ENCODE peak calls at places on chromosomes 6 and 20, in four cellular contexts. One of them, this sample, is unnamed.

GRCh38 chr6:19694697-19695096 is 142.5 kb upstream of the ID4 start:
- DNase-seq in K562: no peak
- DNase-seq in WTC11: no peak
- DNase-seq in HepG2: no peak
- DNase-seq in this sample: no peak

GRCh38 chr6:26502169-26502568 is 2.1 kb downstream of the BTN1A1 start:
- DNase-seq in HepG2: peak
- DNase-seq in WTC11: no peak
- DNase-seq in K562: no peak
- DNase-seq in this sample: no peak

GRCh38 chr6:29792123-29793035 is 35.2 kb upstream of the HLA-G start:
- DNase-seq in WTC11: peak
- DNase-seq in HepG2: no peak
- DNase-seq in K562: peak
- DNase-seq in this sample: no peak

GRCh38 chr6:40803897-40804702 is 216.9 kb upstream of the LRFN2 start:
- DNase-seq in K562: no peak
- DNase-seq in WTC11: no peak
- DNase-seq in HepG2: no peak
- DNase-seq in this sample: no peak

GRCh38 chr6:93562566-93562965 is 143.2 kb upstream of the EPHA7 start:
- DNase-seq in K562: no peak
- DNase-seq in WTC11: no peak
- DNase-seq in HepG2: no peak
- DNase-seq in this sample: no peak

GRCh38 chr6:43523282-43523681 is 6.4 kb downstream of the POLR1C start:
- DNase-seq in K562: no peak
- DNase-seq in HepG2: no peak
- DNase-seq in WTC11: no peak
- DNase-seq in this sample: no peak

GRCh38 chr6:72553531-72554202 is 68.2 kb upstream of the KCNQ5 start:
- DNase-seq in K562: peak
- DNase-seq in WTC11: no peak
- DNase-seq in HepG2: no peak
- DNase-seq in this sample: peak

GRCh38 chr20:14673164-14673563 is 335.8 kb upstream of the FLRT3 start:
- DNase-seq in HepG2: no peak
- DNase-seq in K562: no peak
- DNase-seq in WTC11: no peak
- DNase-seq in this sample: no peak

GRCh38 chr20:45010399-45010828 is 44.1 kb downstream of the STK4 start:
- DNase-seq in K562: no peak
- DNase-seq in WTC11: no peak
- DNase-seq in HepG2: no peak
- DNase-seq in this sample: no peak

GRCh38 chr20:34680586-34680985 is 3.7 kb upstream of the PIGU start:
- DNase-seq in WTC11: no peak
- DNase-seq in K562: no peak
- DNase-seq in HepG2: no peak
- DNase-seq in this sample: no peak

GRCh38 chr6:66161546-66162108 is 454.6 kb upstream of the EYS start:
- DNase-seq in WTC11: no peak
- DNase-seq in K562: no peak
- DNase-seq in HepG2: no peak
- DNase-seq in this sample: no peak

GRCh38 chr6:46491201-46491788 is at the start of gene RCAN2:
- DNase-seq in HepG2: peak
- DNase-seq in WTC11: peak
- DNase-seq in K562: no peak
- DNase-seq in this sample: peak

GRCh38 chr6:54805077-54805476 is 41.5 kb upstream of the FAM83B start:
- DNase-seq in WTC11: no peak
- DNase-seq in K562: no peak
- DNase-seq in HepG2: no peak
- DNase-seq in this sample: peak

GRCh38 chr20:43583982-43584432 is 6.7 kb upstream of the IFT52 start:
- DNase-seq in HepG2: peak
- DNase-seq in WTC11: no peak
- DNase-seq in K562: peak
- DNase-seq in this sample: no peak

GRCh38 chr6:187252-187840 is 104.9 kb upstream of the DUSP22 start:
- DNase-seq in K562: no peak
- DNase-seq in WTC11: no peak
- DNase-seq in HepG2: peak
- DNase-seq in this sample: no peak

GRCh38 chr6:140193269-140193668 is 818.8 kb upstream of the CITED2 start:
- DNase-seq in WTC11: no peak
- DNase-seq in K562: no peak
- DNase-seq in HepG2: no peak
- DNase-seq in this sample: no peak

GRCh38 chr6:73610444-73611275 is 43.1 kb downstream of the SLC17A5 start:
- DNase-seq in K562: no peak
- DNase-seq in HepG2: peak
- DNase-seq in WTC11: no peak
- DNase-seq in this sample: no peak

GRCh38 chr6:25717856-25718740 is 36.4 kb upstream of the SLC17A4 start:
- DNase-seq in K562: peak
- DNase-seq in WTC11: no peak
- DNase-seq in HepG2: peak
- DNase-seq in this sample: peak

GRCh38 chr20:47681977-47682812 is 103.1 kb downstream of the SULF2 start:
- DNase-seq in WTC11: no peak
- DNase-seq in K562: no peak
- DNase-seq in HepG2: peak
- DNase-seq in this sample: peak

GRCh38 chr6:109087661-109088264 is 6.9 kb downstream of the SESN1 start:
- DNase-seq in HepG2: no peak
- DNase-seq in K562: no peak
- DNase-seq in WTC11: no peak
- DNase-seq in this sample: no peak

GRCh38 chr20:34390769-34391447 is 27.8 kb downstream of the ITCH start:
- DNase-seq in HepG2: peak
- DNase-seq in K562: no peak
- DNase-seq in WTC11: no peak
- DNase-seq in this sample: peak

GRCh38 chr20:59207235-59207634 is 43.6 kb downstream of the ZNF831 start:
- DNase-seq in WTC11: no peak
- DNase-seq in HepG2: no peak
- DNase-seq in K562: no peak
- DNase-seq in this sample: no peak

GRCh38 chr6:154852700-154853099 is 119.5 kb downstream of the SCAF8 start:
- DNase-seq in WTC11: no peak
- DNase-seq in K562: no peak
- DNase-seq in HepG2: peak
- DNase-seq in this sample: peak

GRCh38 chr6:75272145-75272840 is 12.3 kb downstream of the TMEM30A start:
- DNase-seq in K562: no peak
- DNase-seq in WTC11: no peak
- DNase-seq in HepG2: no peak
- DNase-seq in this sample: no peak

GRCh38 chr20:14341782-14342181 is 4.4 kb upstream of the FLRT3 start:
- DNase-seq in HepG2: no peak
- DNase-seq in K562: no peak
- DNase-seq in WTC11: no peak
- DNase-seq in this sample: no peak

GRCh38 chr6:439681-440167 is 48.2 kb downstream of the IRF4 start:
- DNase-seq in WTC11: no peak
- DNase-seq in K562: no peak
- DNase-seq in HepG2: no peak
- DNase-seq in this sample: no peak

GRCh38 chr20:63102720-63103375 is 96.1 kb upstream of the BHLHE23 start:
- DNase-seq in HepG2: no peak
- DNase-seq in WTC11: peak
- DNase-seq in K562: no peak
- DNase-seq in this sample: peak

GRCh38 chr20:56171087-56172012 is 77.2 kb upstream of the MC3R start:
- DNase-seq in WTC11: no peak
- DNase-seq in HepG2: peak
- DNase-seq in K562: no peak
- DNase-seq in this sample: peak

GRCh38 chr6:706161-706560 is 13.2 kb upstream of the EXOC2 start:
- DNase-seq in K562: no peak
- DNase-seq in WTC11: no peak
- DNase-seq in HepG2: no peak
- DNase-seq in this sample: no peak

GRCh38 chr6:42452171-42453026 is 673 bp upstream of the TRERF1 start:
- DNase-seq in K562: peak
- DNase-seq in WTC11: peak
- DNase-seq in HepG2: no peak
- DNase-seq in this sample: peak

GRCh38 chr6:76774750-76775396 is 688.4 kb downstream of the HTR1B start:
- DNase-seq in HepG2: no peak
- DNase-seq in K562: no peak
- DNase-seq in WTC11: no peak
- DNase-seq in this sample: no peak

GRCh38 chr6:136550330-136551071 is at the start of gene MAP7:
- DNase-seq in K562: peak
- DNase-seq in WTC11: peak
- DNase-seq in HepG2: no peak
- DNase-seq in this sample: peak

GRCh38 chr6:11918739-11919605 is 93.1 kb upstream of the HIVEP1 start:
- DNase-seq in HepG2: no peak
- DNase-seq in K562: peak
- DNase-seq in WTC11: no peak
- DNase-seq in this sample: no peak

GRCh38 chr6:35960192-35960591 is 39.3 kb upstream of the SRPK1 start:
- DNase-seq in HepG2: no peak
- DNase-seq in K562: no peak
- DNase-seq in WTC11: no peak
- DNase-seq in this sample: no peak

GRCh38 chr20:54290636-54291035 is 82.7 kb downstream of the PFDN4 start:
- DNase-seq in HepG2: no peak
- DNase-seq in K562: no peak
- DNase-seq in WTC11: no peak
- DNase-seq in this sample: no peak

GRCh38 chr20:46293084-46293483 is 15.2 kb downstream of the CDH22 start:
- DNase-seq in HepG2: peak
- DNase-seq in K562: peak
- DNase-seq in WTC11: no peak
- DNase-seq in this sample: peak

GRCh38 chr6:3280091-3280490 is 21.3 kb downstream of the PSMG4 start:
- DNase-seq in K562: peak
- DNase-seq in WTC11: no peak
- DNase-seq in HepG2: no peak
- DNase-seq in this sample: no peak

DNA sequence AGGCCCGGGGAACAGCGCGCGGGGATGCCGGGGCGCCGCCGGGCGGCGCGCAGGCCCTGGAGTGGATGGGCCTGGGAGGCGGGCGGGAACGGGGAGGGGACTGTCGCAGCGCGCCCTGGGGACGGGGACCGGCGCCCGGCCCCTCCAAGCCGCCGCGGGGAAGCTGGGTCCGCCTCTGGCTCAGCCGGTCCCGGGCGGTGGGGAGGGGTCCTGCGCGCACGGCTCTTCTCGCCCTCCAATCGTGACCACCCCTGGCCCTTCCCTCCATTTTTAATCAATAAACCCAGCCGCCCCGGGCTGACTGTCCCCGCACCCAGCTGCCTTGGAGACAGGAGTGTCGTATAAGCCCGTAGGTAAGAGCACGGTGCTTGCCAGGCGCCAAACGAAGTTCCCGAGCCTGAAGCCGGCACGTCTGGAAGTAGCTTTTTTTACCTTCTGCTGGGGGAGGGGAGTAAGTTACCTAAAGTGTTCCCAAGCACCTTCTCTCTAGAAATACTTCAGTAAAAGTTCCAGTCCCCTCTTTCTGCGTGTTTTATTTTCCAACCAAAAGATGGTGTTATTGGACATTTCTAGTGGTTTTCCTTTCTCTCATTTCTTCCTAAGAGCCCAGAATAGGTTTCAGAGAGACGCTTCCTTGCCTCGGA is 780 bp upstream of the TAF4 start:
- DNase-seq in K562: peak
- DNase-seq in HepG2: peak
- DNase-seq in WTC11: peak
- DNase-seq in this sample: peak
- TF ChIP-seq HMGXB4 in K562: no peak
- TF ChIP-seq HMGXB4 in HepG2: peak
- TF ChIP-seq HMGXB4 in WTC11: no peak
- TF ChIP-seq HMGXB4 in this sample: no peak

DNA sequence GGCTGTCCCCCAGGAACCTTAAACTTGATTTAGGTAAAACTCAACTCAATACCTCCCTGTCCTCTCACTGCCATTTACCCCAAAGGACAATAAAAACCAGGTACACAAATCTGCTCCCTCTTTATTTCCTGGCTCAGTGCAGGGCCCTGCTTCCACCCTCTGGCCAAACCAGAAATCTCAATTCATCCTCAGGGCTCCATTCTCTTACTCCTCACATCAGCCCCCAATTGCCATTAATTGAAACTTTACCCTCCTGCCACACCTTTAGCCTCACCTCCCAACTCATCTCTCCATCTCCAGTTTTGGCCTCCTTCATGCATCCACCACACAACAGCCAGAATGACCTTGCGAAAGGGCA is 10.5 kb downstream of the ZBTB2 start:
- DNase-seq in HepG2: no peak
- DNase-seq in K562: no peak
- DNase-seq in WTC11: no peak
- DNase-seq in this sample: no peak
- TF ChIP-seq HMGXB4 in HepG2: no peak
- TF ChIP-seq HMGXB4 in K562: no peak
- TF ChIP-seq HMGXB4 in WTC11: no peak
- TF ChIP-seq HMGXB4 in this sample: no peak

DNA sequence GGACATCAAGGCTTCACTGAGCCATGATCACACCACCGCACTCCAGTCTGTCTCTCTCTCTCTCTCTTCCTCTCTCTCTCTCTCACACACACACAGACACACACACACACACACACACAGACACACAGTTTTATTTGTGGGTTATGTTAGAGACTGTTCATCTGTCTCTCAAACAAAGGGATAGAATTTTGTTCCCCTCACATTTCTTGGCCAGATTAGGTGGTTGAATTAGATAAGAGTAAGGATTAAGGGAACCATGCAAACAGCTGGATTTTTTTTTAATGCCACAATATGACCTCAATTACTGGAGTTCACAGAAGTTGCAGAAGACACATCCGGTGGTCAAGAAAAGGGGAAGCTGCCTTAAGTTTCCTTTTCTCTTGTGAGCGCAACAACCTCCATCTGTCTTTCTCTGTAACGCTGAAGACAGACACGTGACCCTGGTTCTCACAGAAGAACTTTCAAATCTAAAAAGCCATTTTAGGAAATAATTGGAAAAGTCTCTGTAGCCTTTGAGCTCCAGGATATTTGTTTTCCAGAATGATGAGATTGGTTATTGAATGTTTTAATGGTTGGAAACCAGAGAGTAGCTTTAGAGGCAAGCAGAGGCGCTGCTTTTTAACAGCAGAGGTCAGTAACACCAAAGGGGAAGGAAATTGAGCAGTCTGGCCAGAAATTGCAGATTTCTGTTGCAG is 33.0 kb upstream of the LGSN start:
- DNase-seq in HepG2: peak
- DNase-seq in WTC11: no peak
- DNase-seq in K562: no peak
- DNase-seq in this sample: peak
- TF ChIP-seq HMGXB4 in HepG2: peak
- TF ChIP-seq HMGXB4 in WTC11: no peak
- TF ChIP-seq HMGXB4 in K562: no peak
- TF ChIP-seq HMGXB4 in this sample: no peak

GRCh38 chr6:50927816-50928215 is 109.1 kb downstream of the TFAP2B start:
- DNase-seq in HepG2: no peak
- DNase-seq in K562: no peak
- DNase-seq in WTC11: no peak
- DNase-seq in this sample: no peak
- TF ChIP-seq HMGXB4 in HepG2: no peak
- TF ChIP-seq HMGXB4 in K562: no peak
- TF ChIP-seq HMGXB4 in WTC11: no peak
- TF ChIP-seq HMGXB4 in this sample: no peak